ENCODE peak calls at places on chromosomes 11 and 22, in nine cellular contexts. W is GM12865, G is psoas muscle, A is ovary, X is left ventricle myocardium inferior, D is lower leg skin, U is epithelial cell of esophagus, N is breast epithelium, Z is fibroblast of lung. E is an unnamed sample.

GRCh38 chr11:121777056-121777455 is 324.3 kb upstream of the SORL1-AS1 start:
- DNase-seq in G (no peak), W (no peak), A (no peak), Z (peak), U (no peak), X (no peak), N (no peak), D (no peak), E (no peak)

GRCh38 chr11:75097173-75097557 is 489 bp upstream of the OR2AT4 start:
- DNase-seq in X (no peak), G (no peak), Z (no peak), U (no peak), N (no peak), D (no peak), A (no peak), W (no peak), E (no peak)

GRCh38 chr11:7332962-7333361 is 81.3 kb downstream of the SYT9 start:
- DNase-seq in W (no peak), Z (no peak), U (no peak), G (no peak), D (no peak), X (no peak), N (no peak), A (no peak), E (no peak)

GRCh38 chr22:24181996-24182560 is 791 bp downstream of the SUSD2 start:
- DNase-seq in D (no peak), A (no peak), G (peak), U (no peak), N (no peak), Z (no peak), X (peak), W (no peak), E (no peak)

GRCh38 chr22:17097062-17097461 is 12.3 kb downstream of the IL17RA start:
- DNase-seq in W (no peak), U (no peak), N (no peak), A (no peak), D (no peak), X (no peak), G (no peak), Z (no peak), E (no peak)

GRCh38 chr22:41003041-41003440 is 51.9 kb downstream of the RBX1 start:
- DNase-seq in U (peak), D (no peak), W (no peak), A (no peak), N (peak), X (no peak), G (no peak), Z (no peak), E (no peak)

GRCh38 chr11:75523811-75524401 is 1.8 kb downstream of the GDPD5 start:
- DNase-seq in U (no peak), W (peak), G (no peak), X (no peak), N (no peak), A (no peak), Z (no peak), D (no peak), E (no peak)

GRCh38 chr11:17609536-17610401 is 62.7 kb downstream of the OTOG start:
- DNase-seq in D (no peak), A (no peak), G (peak), N (no peak), W (no peak), U (no peak), Z (no peak), X (no peak), E (no peak)

GRCh38 chr11:117900720-117901440 is 24.4 kb upstream of the FXYD6 start:
- DNase-seq in A (no peak), W (no peak), X (no peak), G (peak), U (peak), N (no peak), Z (no peak), D (no peak), E (no peak)

DNA sequence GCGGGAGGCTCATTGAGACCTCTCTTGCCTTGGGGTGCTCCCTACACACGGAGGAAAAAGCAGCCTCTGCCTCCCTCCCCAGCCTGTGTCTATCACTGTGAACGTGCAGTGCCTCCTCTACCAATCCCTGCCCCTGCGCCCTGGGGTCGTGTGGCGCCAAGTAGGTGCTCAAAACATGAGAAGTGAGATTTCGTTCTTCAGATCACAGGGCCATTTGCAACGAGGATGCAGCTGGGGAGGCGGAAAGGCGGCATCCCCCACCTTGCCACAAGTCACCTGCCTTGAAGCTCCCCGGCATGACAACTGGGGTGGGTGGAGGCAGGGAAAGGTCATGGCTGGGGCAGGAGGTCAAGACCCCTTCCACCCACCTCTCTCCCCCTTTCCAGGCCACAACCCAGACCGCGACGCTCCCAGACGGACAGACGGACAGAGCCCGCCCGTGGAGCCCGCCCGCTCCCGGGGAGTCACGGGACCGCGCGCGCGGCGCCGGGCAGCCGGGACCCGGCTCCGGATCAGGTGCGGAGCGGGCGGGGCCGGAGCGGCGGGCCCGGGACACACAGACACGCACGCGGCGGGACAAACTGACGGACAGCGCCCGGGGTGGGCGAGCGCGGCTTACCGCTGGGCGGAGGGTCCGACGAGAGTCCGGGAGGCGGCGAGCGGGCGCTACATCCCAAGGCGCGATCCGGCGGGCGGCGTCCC is 487 bp downstream of the KCNJ4 start:
- DNase-seq in D (no peak), W (peak), U (no peak), Z (no peak), A (no peak), X (no peak), N (no peak), G (no peak), E (no peak)
- H3K4me3 ChIP-seq in D (peak), W (peak), U (no peak), Z (no peak), A (peak), X (peak), N (peak), G (peak), E (peak)

GRCh38 chr11:64876226-64876750 is 2.1 kb downstream of the EHD1 start:
- DNase-seq in G (no peak), A (no peak), X (no peak), D (no peak), N (no peak), Z (no peak), W (no peak), U (no peak), E (peak)

GRCh38 chr11:64874308-64874707 is 4.1 kb downstream of the EHD1 start:
- DNase-seq in D (no peak), Z (peak), X (no peak), G (no peak), A (no peak), N (no peak), W (peak), U (no peak), E (no peak)

GRCh38 chr11:64876835-64877341 is 1.5 kb downstream of the EHD1 start:
- DNase-seq in A (no peak), G (peak), U (peak), Z (peak), N (peak), W (no peak), D (no peak), X (no peak), E (no peak)

GRCh38 chr11:64874841-64875240 is 3.6 kb downstream of the EHD1 start:
- DNase-seq in W (no peak), X (no peak), Z (no peak), N (no peak), D (no peak), U (no peak), A (no peak), G (no peak), E (no peak)

DNA sequence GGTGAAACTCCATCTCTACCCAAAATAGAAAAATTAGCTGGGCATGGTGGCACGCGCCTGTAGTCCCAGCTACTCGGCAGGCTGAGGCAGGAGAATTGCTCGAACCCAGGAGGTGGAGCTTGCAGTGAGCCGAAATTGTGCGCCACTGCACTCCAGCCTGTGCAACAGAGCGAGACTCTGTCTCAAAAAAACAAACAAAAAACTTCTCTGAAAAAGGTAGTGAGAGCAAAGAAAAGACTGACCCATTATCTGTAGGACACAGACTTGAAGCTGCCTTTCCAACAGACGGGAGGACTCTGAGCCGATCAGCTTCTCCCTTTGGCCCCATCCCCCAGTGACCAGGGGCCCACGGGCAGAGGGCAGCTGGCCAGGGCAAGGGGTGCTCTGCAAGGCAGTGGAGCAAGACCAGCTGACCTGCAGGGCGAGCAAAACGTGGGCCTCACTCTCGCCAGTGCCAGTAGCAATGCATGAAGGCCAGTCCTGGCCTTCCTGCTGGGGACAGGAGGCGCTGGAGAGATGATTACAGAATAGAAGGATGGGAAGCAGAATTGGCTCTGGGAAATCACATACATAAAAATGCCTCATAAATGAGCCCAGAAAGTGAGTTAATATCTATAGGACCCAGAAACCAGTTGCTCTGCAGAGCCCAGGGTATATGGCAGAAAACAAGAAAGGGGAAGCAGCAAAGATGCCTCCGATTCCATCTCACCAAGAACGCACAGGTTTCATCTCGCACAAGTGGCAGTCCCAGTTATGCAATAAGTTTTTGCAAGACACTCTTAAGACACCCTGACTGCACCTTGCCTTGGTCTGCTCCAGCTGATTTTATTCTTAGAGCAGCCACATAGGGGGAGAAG is 2.8 kb downstream of the EHD1 start:
- DNase-seq in U (peak), G (no peak), N (no peak), X (no peak), D (no peak), Z (no peak), A (no peak), W (peak), E (no peak)
- TF ChIP-seq CTCF in U (peak), G (no peak), N (no peak), X (no peak), D (no peak), Z (peak), A (no peak), W (no peak), E (no peak)

GRCh38 chr11:126059238-126059761 is 3.4 kb downstream of the CDON start:
- DNase-seq in Z (no peak), W (no peak), U (no peak), G (no peak), X (no peak), D (no peak), A (no peak), N (no peak), E (no peak)
- H3K4me3 ChIP-seq in Z (no peak), W (no peak), U (no peak), G (no peak), X (no peak), D (no peak), A (peak), N (peak), E (peak)

DNA sequence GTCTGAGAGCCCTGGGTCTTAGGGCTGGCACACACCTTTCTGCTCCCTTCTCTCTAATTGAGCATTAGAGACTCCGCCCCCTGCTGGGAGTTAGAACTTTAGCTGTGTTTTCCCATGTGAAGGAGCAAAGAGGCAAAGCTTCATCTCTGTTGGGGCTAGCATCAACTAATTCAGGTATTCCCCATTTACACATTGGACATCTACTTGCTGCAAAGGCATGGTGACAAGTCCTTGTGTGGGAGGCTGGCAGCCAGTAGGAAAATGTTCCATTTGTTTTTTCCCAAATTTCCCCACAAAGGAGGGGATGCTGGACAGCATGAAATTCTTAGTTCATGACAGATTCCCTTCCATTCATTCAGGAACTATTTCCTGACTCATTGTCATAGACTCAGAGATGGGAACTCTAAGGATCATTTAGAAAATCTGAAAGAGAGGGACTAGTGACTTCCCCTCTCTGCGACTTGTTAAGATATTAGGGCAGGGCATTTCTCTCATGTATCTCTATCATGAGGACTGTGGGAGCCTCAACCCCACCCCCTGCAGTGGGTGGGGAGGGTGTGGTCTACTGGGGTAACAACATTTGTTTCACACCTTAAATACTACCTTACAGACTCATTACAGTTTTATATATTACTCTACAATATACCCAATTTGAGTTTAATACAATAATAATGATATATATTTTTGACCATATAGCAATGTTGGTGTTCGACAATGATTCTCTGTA is 3.7 kb downstream of the CD44 start:
- DNase-seq in Z (peak), A (no peak), U (peak), X (no peak), G (no peak), N (no peak), W (no peak), D (no peak), E (no peak)
- TF ChIP-seq CTCF in Z (peak), A (no peak), U (no peak), X (no peak), G (no peak), N (no peak), W (no peak), D (no peak), E (no peak)

GRCh38 chr22:18110194-18110943 is at the start of gene TUBA8:
- DNase-seq in Z (peak), A (peak), D (peak), X (peak), N (peak), U (peak), W (peak), G (peak), E (peak)
- H3K4me3 ChIP-seq in Z (peak), A (peak), D (peak), X (peak), N (peak), U (peak), W (peak), G (peak), E (peak)

GRCh38 chr11:64251722-64251985 is 324 bp downstream of the PLCB3 start:
- DNase-seq in A (no peak), G (no peak), D (no peak), X (no peak), Z (no peak), N (no peak), U (no peak), W (no peak), E (no peak)

GRCh38 chr11:64253481-64253880 is 2.2 kb downstream of the PLCB3 start:
- DNase-seq in N (no peak), W (no peak), X (no peak), U (no peak), G (peak), Z (no peak), A (no peak), D (no peak), E (no peak)

GRCh38 chr11:64250875-64251721 is at the start of gene PLCB3:
- DNase-seq in U (peak), D (no peak), G (peak), Z (peak), A (peak), N (no peak), X (peak), W (peak), E (no peak)

GRCh38 chr11:64253043-64253442 is 1.7 kb downstream of the PLCB3 start:
- DNase-seq in G (peak), A (no peak), U (no peak), D (no peak), Z (no peak), W (no peak), N (no peak), X (no peak), E (no peak)

DNA sequence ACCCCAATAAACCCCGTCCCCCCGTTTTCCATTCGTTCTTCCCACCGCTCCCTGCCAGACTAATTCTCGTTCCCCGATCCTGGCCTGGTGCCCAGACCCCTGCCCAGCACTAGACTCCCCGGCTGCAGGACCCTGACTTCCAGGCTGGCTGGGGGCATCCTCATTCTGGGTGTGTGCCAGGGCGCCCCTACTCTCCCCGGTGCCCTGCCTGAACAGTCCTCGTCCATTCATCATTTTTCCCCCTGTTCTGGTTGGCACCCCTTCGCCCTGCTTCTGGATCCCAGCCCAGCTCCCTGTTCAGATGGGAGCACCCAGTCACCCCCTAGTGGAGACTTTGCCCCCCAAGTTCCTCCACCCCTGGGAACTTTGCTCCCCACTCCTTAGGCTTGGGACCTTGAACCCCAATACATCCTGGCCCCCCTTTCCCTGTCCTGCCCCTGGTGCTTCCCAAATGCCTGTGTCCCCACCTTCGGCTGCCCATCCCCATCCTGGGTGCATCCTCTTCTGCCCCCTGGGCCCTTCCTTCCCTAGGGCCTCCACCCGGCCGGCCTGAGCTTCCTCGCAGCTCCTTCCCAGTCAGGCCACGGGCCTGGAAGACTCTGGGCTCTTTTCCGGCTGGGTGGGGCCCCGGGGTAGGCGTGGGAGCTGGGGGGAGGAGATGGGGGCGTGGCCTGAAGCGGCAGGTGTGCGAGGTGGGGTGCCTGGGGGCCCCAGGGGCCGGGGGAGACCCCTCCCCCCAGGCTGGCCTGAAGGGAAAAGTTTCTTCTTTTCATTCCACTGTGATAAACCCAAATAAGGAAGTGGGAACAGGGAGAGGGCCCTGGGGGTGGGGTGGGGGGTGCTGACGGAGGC is 882 bp downstream of the PLCB3 start:
- DNase-seq in Z (peak), A (peak), N (no peak), X (peak), W (no peak), D (no peak), G (peak), U (peak), E (no peak)
- TF ChIP-seq CTCF in Z (peak), A (no peak), N (no peak), X (no peak), W (peak), D (no peak), G (no peak), U (peak), E (no peak)

GRCh38 chr11:71999360-71999759 is 651 bp downstream of the IL18BP start:
- DNase-seq in N (no peak), U (no peak), W (no peak), X (no peak), A (peak), D (no peak), G (no peak), Z (peak), E (no peak)
- H3K4me3 ChIP-seq in N (peak), U (no peak), W (peak), X (peak), A (peak), D (no peak), G (peak), Z (no peak), E (peak)